ENCODE peak calls at places on chromosomes 16 and 17, in seven cellular contexts. G, S, U, P, T, B and L are unnamed samples.
A peak's percentile ranks its signal among the peaks of the same experiment; 100 is the strongest.

GRCh38 chr16:86410076-86410475 is 100.3 kb upstream of the FOXF1 start:
- DNase-seq in G (no peak), S (no peak), U (no peak), P (no peak), T (no peak), B (no peak), L (no peak)

GRCh38 chr17:14813649-14814048 is 451.5 kb downstream of the PMP22 start:
- DNase-seq in G (peak; percentile 73), S (no peak), U (peak; percentile 3), P (no peak), T (no peak), B (no peak), L (no peak)

GRCh38 chr17:69672924-69673323 is 258.4 kb downstream of the MAP2K6 start:
- DNase-seq in G (no peak), S (no peak), U (no peak), P (no peak), T (peak; percentile 89), B (no peak), L (no peak)

GRCh38 chr17:5785867-5786509 is 201.7 kb upstream of the NLRP1 start:
- DNase-seq in G (no peak), S (no peak), U (no peak), P (no peak), T (peak; percentile 33), B (no peak), L (no peak)

GRCh38 chr16:88382491-88383400 is at the start of gene ZNF469:
- DNase-seq in G (peak; percentile 64), S (no peak), U (no peak), P (no peak), T (peak; percentile 34), B (no peak), L (no peak)

GRCh38 chr16:3458278-3458851 is 14.9 kb downstream of the NAA60 start:
- DNase-seq in G (peak; percentile 75), S (no peak), U (no peak), P (no peak), T (peak; percentile 59), B (no peak), L (no peak)

GRCh38 chr16:29743827-29744531 is 1.8 kb downstream of the C16orf54 start:
- DNase-seq in G (no peak), S (no peak), U (no peak), P (no peak), T (no peak), B (no peak), L (no peak)

GRCh38 chr16:46974352-46974751 is 878 bp upstream of the DNAJA2 start:
- DNase-seq in G (no peak), S (peak; percentile 72), U (no peak), P (no peak), T (peak; percentile 16), B (peak; percentile 40), L (peak; percentile 11)

GRCh38 chr17:3882276-3882675 is 10.6 kb downstream of the CAMKK1 start:
- DNase-seq in G (no peak), S (no peak), U (no peak), P (no peak), T (no peak), B (no peak), L (no peak)

GRCh38 chr16:68786685-68787418 is 49.8 kb downstream of the CDH1 start:
- DNase-seq in G (no peak), S (peak; percentile 78), U (no peak), P (no peak), T (peak; percentile 78), B (no peak), L (no peak)

GRCh38 chr16:9695152-9695551 is 487.1 kb downstream of the GRIN2A start:
- DNase-seq in G (no peak), S (no peak), U (no peak), P (no peak), T (no peak), B (no peak), L (no peak)